ENCODE peak calls at places on chromosomes 7 and 10, in nine cellular contexts. One of them, this sample, is unnamed.

GRCh38 chr7:138886501-138886917 is 88.5 kb upstream of the ATP6V0A4 start:
- DNase-seq in stimulated activated CD4-positive, alpha-beta T cell treated with anti-CD3 and anti-CD28 coated beads, Interleukin-1b, Interleukin-23, amount 100 ng/mL, for 4 hours: no peak
- DNase-seq in activated CD8-positive, alpha-beta memory T cell treated with anti-CD3 and anti-CD28 coated beads for 24 hours: peak
- DNase-seq in lower lobe of right lung: no peak
- DNase-seq in BJ: no peak
- DNase-seq in left kidney: peak
- DNase-seq in activated T-cell treated with anti-CD3 and anti-CD28 coated beads, Interleukin-2, amount 50 U/mL, for 72 hours: peak
- DNase-seq in caudate nucleus: no peak
- DNase-seq in cardiac fibroblast: peak
- DNase-seq in this sample: no peak

GRCh38 chr7:79281406-79281805 is 172.1 kb downstream of the MAGI2 start:
- DNase-seq in stimulated activated CD4-positive, alpha-beta T cell treated with anti-CD3 and anti-CD28 coated beads, Interleukin-1b, Interleukin-23, amount 100 ng/mL, for 4 hours: no peak
- DNase-seq in activated T-cell treated with anti-CD3 and anti-CD28 coated beads, Interleukin-2, amount 50 U/mL, for 72 hours: no peak
- DNase-seq in caudate nucleus: no peak
- DNase-seq in BJ: no peak
- DNase-seq in lower lobe of right lung: no peak
- DNase-seq in activated CD8-positive, alpha-beta memory T cell treated with anti-CD3 and anti-CD28 coated beads for 24 hours: no peak
- DNase-seq in left kidney: no peak
- DNase-seq in cardiac fibroblast: peak
- DNase-seq in this sample: no peak

GRCh38 chr7:81327873-81328272 is 409.0 kb upstream of the SEMA3C start:
- DNase-seq in left kidney: no peak
- DNase-seq in activated CD8-positive, alpha-beta memory T cell treated with anti-CD3 and anti-CD28 coated beads for 24 hours: no peak
- DNase-seq in cardiac fibroblast: no peak
- DNase-seq in BJ: peak
- DNase-seq in activated T-cell treated with anti-CD3 and anti-CD28 coated beads, Interleukin-2, amount 50 U/mL, for 72 hours: no peak
- DNase-seq in caudate nucleus: no peak
- DNase-seq in lower lobe of right lung: no peak
- DNase-seq in stimulated activated CD4-positive, alpha-beta T cell treated with anti-CD3 and anti-CD28 coated beads, Interleukin-1b, Interleukin-23, amount 100 ng/mL, for 4 hours: no peak
- DNase-seq in this sample: no peak

GRCh38 chr10:133143200-133143533 is 16.9 kb upstream of the KNDC1 start:
- DNase-seq in lower lobe of right lung: peak
- DNase-seq in activated CD8-positive, alpha-beta memory T cell treated with anti-CD3 and anti-CD28 coated beads for 24 hours: peak
- DNase-seq in stimulated activated CD4-positive, alpha-beta T cell treated with anti-CD3 and anti-CD28 coated beads, Interleukin-1b, Interleukin-23, amount 100 ng/mL, for 4 hours: no peak
- DNase-seq in activated T-cell treated with anti-CD3 and anti-CD28 coated beads, Interleukin-2, amount 50 U/mL, for 72 hours: no peak
- DNase-seq in caudate nucleus: no peak
- DNase-seq in cardiac fibroblast: no peak
- DNase-seq in left kidney: no peak
- DNase-seq in BJ: no peak
- DNase-seq in this sample: no peak

GRCh38 chr7:100065452-100066186 is 15.9 kb downstream of the ZNF3 start:
- DNase-seq in BJ: no peak
- DNase-seq in caudate nucleus: no peak
- DNase-seq in left kidney: peak
- DNase-seq in stimulated activated CD4-positive, alpha-beta T cell treated with anti-CD3 and anti-CD28 coated beads, Interleukin-1b, Interleukin-23, amount 100 ng/mL, for 4 hours: no peak
- DNase-seq in activated T-cell treated with anti-CD3 and anti-CD28 coated beads, Interleukin-2, amount 50 U/mL, for 72 hours: no peak
- DNase-seq in activated CD8-positive, alpha-beta memory T cell treated with anti-CD3 and anti-CD28 coated beads for 24 hours: no peak
- DNase-seq in lower lobe of right lung: no peak
- DNase-seq in cardiac fibroblast: peak
- DNase-seq in this sample: no peak

GRCh38 chr7:94345907-94346306 is 48.8 kb upstream of the COL1A2 start:
- DNase-seq in activated CD8-positive, alpha-beta memory T cell treated with anti-CD3 and anti-CD28 coated beads for 24 hours: no peak
- DNase-seq in lower lobe of right lung: no peak
- DNase-seq in left kidney: no peak
- DNase-seq in cardiac fibroblast: no peak
- DNase-seq in caudate nucleus: no peak
- DNase-seq in stimulated activated CD4-positive, alpha-beta T cell treated with anti-CD3 and anti-CD28 coated beads, Interleukin-1b, Interleukin-23, amount 100 ng/mL, for 4 hours: no peak
- DNase-seq in BJ: no peak
- DNase-seq in activated T-cell treated with anti-CD3 and anti-CD28 coated beads, Interleukin-2, amount 50 U/mL, for 72 hours: no peak
- DNase-seq in this sample: no peak

GRCh38 chr7:12685550-12685949 is 1.9 kb upstream of the ARL4A start:
- DNase-seq in activated T-cell treated with anti-CD3 and anti-CD28 coated beads, Interleukin-2, amount 50 U/mL, for 72 hours: peak
- DNase-seq in BJ: no peak
- DNase-seq in lower lobe of right lung: no peak
- DNase-seq in stimulated activated CD4-positive, alpha-beta T cell treated with anti-CD3 and anti-CD28 coated beads, Interleukin-1b, Interleukin-23, amount 100 ng/mL, for 4 hours: no peak
- DNase-seq in left kidney: peak
- DNase-seq in activated CD8-positive, alpha-beta memory T cell treated with anti-CD3 and anti-CD28 coated beads for 24 hours: peak
- DNase-seq in caudate nucleus: no peak
- DNase-seq in cardiac fibroblast: peak
- DNase-seq in this sample: no peak

GRCh38 chr10:93186631-93187030 is 112.9 kb downstream of the CYP26A1 start:
- DNase-seq in left kidney: no peak
- DNase-seq in stimulated activated CD4-positive, alpha-beta T cell treated with anti-CD3 and anti-CD28 coated beads, Interleukin-1b, Interleukin-23, amount 100 ng/mL, for 4 hours: no peak
- DNase-seq in caudate nucleus: no peak
- DNase-seq in activated CD8-positive, alpha-beta memory T cell treated with anti-CD3 and anti-CD28 coated beads for 24 hours: no peak
- DNase-seq in activated T-cell treated with anti-CD3 and anti-CD28 coated beads, Interleukin-2, amount 50 U/mL, for 72 hours: no peak
- DNase-seq in lower lobe of right lung: no peak
- DNase-seq in BJ: peak
- DNase-seq in cardiac fibroblast: no peak
- DNase-seq in this sample: no peak

GRCh38 chr7:105304040-105304895 is 84.5 kb downstream of the SRPK2 start:
- DNase-seq in activated CD8-positive, alpha-beta memory T cell treated with anti-CD3 and anti-CD28 coated beads for 24 hours: no peak
- DNase-seq in left kidney: no peak
- DNase-seq in stimulated activated CD4-positive, alpha-beta T cell treated with anti-CD3 and anti-CD28 coated beads, Interleukin-1b, Interleukin-23, amount 100 ng/mL, for 4 hours: no peak
- DNase-seq in activated T-cell treated with anti-CD3 and anti-CD28 coated beads, Interleukin-2, amount 50 U/mL, for 72 hours: no peak
- DNase-seq in cardiac fibroblast: peak
- DNase-seq in caudate nucleus: no peak
- DNase-seq in BJ: no peak
- DNase-seq in lower lobe of right lung: no peak
- DNase-seq in this sample: no peak

GRCh38 chr7:95579318-95579717 is 17.0 kb downstream of the PDK4 start:
- DNase-seq in caudate nucleus: no peak
- DNase-seq in stimulated activated CD4-positive, alpha-beta T cell treated with anti-CD3 and anti-CD28 coated beads, Interleukin-1b, Interleukin-23, amount 100 ng/mL, for 4 hours: no peak
- DNase-seq in activated CD8-positive, alpha-beta memory T cell treated with anti-CD3 and anti-CD28 coated beads for 24 hours: no peak
- DNase-seq in cardiac fibroblast: no peak
- DNase-seq in activated T-cell treated with anti-CD3 and anti-CD28 coated beads, Interleukin-2, amount 50 U/mL, for 72 hours: no peak
- DNase-seq in lower lobe of right lung: no peak
- DNase-seq in left kidney: no peak
- DNase-seq in BJ: no peak
- DNase-seq in this sample: no peak

GRCh38 chr7:4610768-4611467 is 71.2 kb upstream of the FOXK1 start:
- DNase-seq in BJ: no peak
- DNase-seq in left kidney: peak
- DNase-seq in stimulated activated CD4-positive, alpha-beta T cell treated with anti-CD3 and anti-CD28 coated beads, Interleukin-1b, Interleukin-23, amount 100 ng/mL, for 4 hours: peak
- DNase-seq in activated T-cell treated with anti-CD3 and anti-CD28 coated beads, Interleukin-2, amount 50 U/mL, for 72 hours: peak
- DNase-seq in activated CD8-positive, alpha-beta memory T cell treated with anti-CD3 and anti-CD28 coated beads for 24 hours: peak
- DNase-seq in cardiac fibroblast: peak
- DNase-seq in lower lobe of right lung: no peak
- DNase-seq in caudate nucleus: no peak
- DNase-seq in this sample: peak

GRCh38 chr7:106392144-106392543 is 107.4 kb upstream of the NAMPT start:
- DNase-seq in stimulated activated CD4-positive, alpha-beta T cell treated with anti-CD3 and anti-CD28 coated beads, Interleukin-1b, Interleukin-23, amount 100 ng/mL, for 4 hours: no peak
- DNase-seq in left kidney: no peak
- DNase-seq in cardiac fibroblast: no peak
- DNase-seq in activated CD8-positive, alpha-beta memory T cell treated with anti-CD3 and anti-CD28 coated beads for 24 hours: no peak
- DNase-seq in lower lobe of right lung: no peak
- DNase-seq in caudate nucleus: no peak
- DNase-seq in activated T-cell treated with anti-CD3 and anti-CD28 coated beads, Interleukin-2, amount 50 U/mL, for 72 hours: no peak
- DNase-seq in BJ: no peak
- DNase-seq in this sample: no peak

GRCh38 chr10:16950686-16951681 is 133.8 kb upstream of the RSU1 start:
- DNase-seq in cardiac fibroblast: peak
- DNase-seq in activated CD8-positive, alpha-beta memory T cell treated with anti-CD3 and anti-CD28 coated beads for 24 hours: no peak
- DNase-seq in stimulated activated CD4-positive, alpha-beta T cell treated with anti-CD3 and anti-CD28 coated beads, Interleukin-1b, Interleukin-23, amount 100 ng/mL, for 4 hours: no peak
- DNase-seq in caudate nucleus: no peak
- DNase-seq in left kidney: peak
- DNase-seq in lower lobe of right lung: no peak
- DNase-seq in BJ: no peak
- DNase-seq in activated T-cell treated with anti-CD3 and anti-CD28 coated beads, Interleukin-2, amount 50 U/mL, for 72 hours: peak
- DNase-seq in this sample: no peak

GRCh38 chr7:135512135-135512887 is 2.4 kb upstream of the CNOT4 start:
- DNase-seq in lower lobe of right lung: no peak
- DNase-seq in stimulated activated CD4-positive, alpha-beta T cell treated with anti-CD3 and anti-CD28 coated beads, Interleukin-1b, Interleukin-23, amount 100 ng/mL, for 4 hours: no peak
- DNase-seq in activated CD8-positive, alpha-beta memory T cell treated with anti-CD3 and anti-CD28 coated beads for 24 hours: no peak
- DNase-seq in cardiac fibroblast: peak
- DNase-seq in activated T-cell treated with anti-CD3 and anti-CD28 coated beads, Interleukin-2, amount 50 U/mL, for 72 hours: peak
- DNase-seq in left kidney: peak
- DNase-seq in BJ: no peak
- DNase-seq in caudate nucleus: no peak
- DNase-seq in this sample: no peak